ENCODE peak calls at places on chromosome X, in eight cellular contexts. One of them, this sample, is unnamed.
A peak's percentile ranks its signal among the peaks of the same experiment; 100 is the strongest.

GRCh38 chrX:113929004-113929403 is 654.9 kb upstream of the HTR2C start:
- DNase-seq in GM23248: peak; percentile 32
- DNase-seq in OCI-LY7: peak; percentile 7
- DNase-seq in SK-N-SH: peak; percentile 52
- DNase-seq in neural progenitor cell: peak; percentile 91
- DNase-seq in GM23338: peak; percentile 83
- DNase-seq in hepatocyte: peak; percentile 80
- DNase-seq in HCT116: peak; percentile 43
- DNase-seq in this sample: peak; percentile 44

GRCh38 chrX:76148011-76148665 is 24.7 kb upstream of the PBDC1 start:
- DNase-seq in GM23248: peak; percentile 55
- DNase-seq in HCT116: no peak
- DNase-seq in OCI-LY7: peak; percentile 34
- DNase-seq in SK-N-SH: no peak
- DNase-seq in hepatocyte: no peak
- DNase-seq in neural progenitor cell: no peak
- DNase-seq in GM23338: no peak
- DNase-seq in this sample: peak; percentile 76

GRCh38 chrX:40266490-40267333 is 169.0 kb upstream of the BCOR start:
- DNase-seq in HCT116: peak; percentile 29
- DNase-seq in GM23248: peak; percentile 82
- DNase-seq in neural progenitor cell: peak; percentile 88
- DNase-seq in OCI-LY7: peak; percentile 62
- DNase-seq in hepatocyte: peak; percentile 89
- DNase-seq in GM23338: peak; percentile 82
- DNase-seq in SK-N-SH: peak; percentile 87
- DNase-seq in this sample: peak; percentile 71

GRCh38 chrX:26788402-26788998 is 572.5 kb downstream of the MAGEB5 start:
- DNase-seq in SK-N-SH: no peak
- DNase-seq in GM23248: no peak
- DNase-seq in GM23338: no peak
- DNase-seq in OCI-LY7: no peak
- DNase-seq in neural progenitor cell: no peak
- DNase-seq in hepatocyte: no peak
- DNase-seq in HCT116: no peak
- DNase-seq in this sample: peak; percentile 1

GRCh38 chrX:41808042-41808441 is 84.1 kb downstream of the GPR82 start:
- DNase-seq in hepatocyte: no peak
- DNase-seq in GM23248: no peak
- DNase-seq in neural progenitor cell: no peak
- DNase-seq in GM23338: no peak
- DNase-seq in HCT116: no peak
- DNase-seq in SK-N-SH: no peak
- DNase-seq in OCI-LY7: no peak
- DNase-seq in this sample: no peak

GRCh38 chrX:118756111-118756510 is 28.7 kb downstream of the IL13RA1 start:
- DNase-seq in GM23338: no peak
- DNase-seq in SK-N-SH: no peak
- DNase-seq in HCT116: no peak
- DNase-seq in GM23248: peak; percentile 47
- DNase-seq in hepatocyte: no peak
- DNase-seq in neural progenitor cell: no peak
- DNase-seq in OCI-LY7: no peak
- DNase-seq in this sample: no peak

GRCh38 chrX:28586291-28586690 is 955 bp upstream of the IL1RAPL1 start:
- DNase-seq in hepatocyte: peak; percentile 32
- DNase-seq in SK-N-SH: no peak
- DNase-seq in HCT116: no peak
- DNase-seq in GM23338: peak; percentile 40
- DNase-seq in neural progenitor cell: peak; percentile 71
- DNase-seq in GM23248: no peak
- DNase-seq in OCI-LY7: no peak
- DNase-seq in this sample: peak; percentile 20

GRCh38 chrX:104987063-104987462 is 233.4 kb downstream of the TEX13A start:
- DNase-seq in GM23248: no peak
- DNase-seq in neural progenitor cell: no peak
- DNase-seq in hepatocyte: no peak
- DNase-seq in SK-N-SH: no peak
- DNase-seq in HCT116: no peak
- DNase-seq in OCI-LY7: no peak
- DNase-seq in GM23338: no peak
- DNase-seq in this sample: peak; percentile 91

GRCh38 chrX:115437841-115438240 is 123.1 kb upstream of the PLS3 start:
- DNase-seq in GM23248: no peak
- DNase-seq in hepatocyte: no peak
- DNase-seq in GM23338: no peak
- DNase-seq in HCT116: no peak
- DNase-seq in SK-N-SH: no peak
- DNase-seq in OCI-LY7: no peak
- DNase-seq in neural progenitor cell: no peak
- DNase-seq in this sample: no peak

GRCh38 chrX:65755786-65756185 is 88.3 kb downstream of the MSN start:
- DNase-seq in GM23248: no peak
- DNase-seq in GM23338: no peak
- DNase-seq in OCI-LY7: no peak
- DNase-seq in HCT116: no peak
- DNase-seq in hepatocyte: no peak
- DNase-seq in neural progenitor cell: no peak
- DNase-seq in SK-N-SH: no peak
- DNase-seq in this sample: no peak

GRCh38 chrX:48576108-48576507 is 1.8 kb downstream of the RBM3 start:
- DNase-seq in SK-N-SH: no peak
- DNase-seq in hepatocyte: no peak
- DNase-seq in OCI-LY7: no peak
- DNase-seq in GM23248: no peak
- DNase-seq in HCT116: no peak
- DNase-seq in GM23338: no peak
- DNase-seq in neural progenitor cell: no peak
- DNase-seq in this sample: no peak

GRCh38 chrX:48575642-48576041 is 1.4 kb downstream of the RBM3 start:
- DNase-seq in OCI-LY7: no peak
- DNase-seq in SK-N-SH: no peak
- DNase-seq in GM23338: no peak
- DNase-seq in GM23248: no peak
- DNase-seq in hepatocyte: no peak
- DNase-seq in HCT116: no peak
- DNase-seq in neural progenitor cell: no peak
- DNase-seq in this sample: no peak

GRCh38 chrX:48578661-48579128 is 4.4 kb downstream of the RBM3 start:
- DNase-seq in SK-N-SH: no peak
- DNase-seq in GM23248: no peak
- DNase-seq in hepatocyte: no peak
- DNase-seq in HCT116: no peak
- DNase-seq in neural progenitor cell: no peak
- DNase-seq in GM23338: no peak
- DNase-seq in OCI-LY7: no peak
- DNase-seq in this sample: no peak

GRCh38 chrX:48580662-48581061 is 6.4 kb downstream of the RBM3 start:
- DNase-seq in neural progenitor cell: no peak
- DNase-seq in OCI-LY7: no peak
- DNase-seq in GM23248: no peak
- DNase-seq in SK-N-SH: no peak
- DNase-seq in hepatocyte: no peak
- DNase-seq in GM23338: peak; percentile 21
- DNase-seq in HCT116: no peak
- DNase-seq in this sample: peak; percentile 35

GRCh38 chrX:48579259-48579658 is 5.0 kb downstream of the RBM3 start:
- DNase-seq in SK-N-SH: no peak
- DNase-seq in hepatocyte: no peak
- DNase-seq in HCT116: no peak
- DNase-seq in OCI-LY7: no peak
- DNase-seq in neural progenitor cell: no peak
- DNase-seq in GM23338: no peak
- DNase-seq in GM23248: no peak
- DNase-seq in this sample: no peak
- TF ChIP-seq EZH2phosphoT487 in SK-N-SH: no peak
- TF ChIP-seq EZH2phosphoT487 in hepatocyte: no peak
- TF ChIP-seq EZH2phosphoT487 in HCT116: no peak
- TF ChIP-seq EZH2phosphoT487 in OCI-LY7: no peak
- TF ChIP-seq EZH2phosphoT487 in neural progenitor cell: no peak
- TF ChIP-seq EZH2phosphoT487 in GM23338: no peak
- TF ChIP-seq EZH2phosphoT487 in GM23248: no peak
- TF ChIP-seq EZH2phosphoT487 in this sample: no peak

GRCh38 chrX:107716816-107717700 is 58.5 kb downstream of the TSC22D3 start:
- DNase-seq in GM23248: peak; percentile 82
- DNase-seq in OCI-LY7: peak; percentile 87
- DNase-seq in hepatocyte: peak; percentile 89
- DNase-seq in GM23338: peak; percentile 65
- DNase-seq in neural progenitor cell: peak; percentile 69
- DNase-seq in SK-N-SH: peak; percentile 60
- DNase-seq in HCT116: peak; percentile 46
- DNase-seq in this sample: peak; percentile 69

GRCh38 chrX:107714196-107714811 is 61.3 kb downstream of the TSC22D3 start:
- DNase-seq in SK-N-SH: no peak
- DNase-seq in hepatocyte: no peak
- DNase-seq in HCT116: no peak
- DNase-seq in GM23338: no peak
- DNase-seq in neural progenitor cell: no peak
- DNase-seq in OCI-LY7: no peak
- DNase-seq in GM23248: peak; percentile 52
- DNase-seq in this sample: no peak

GRCh38 chrX:107713205-107714195 is 62.1 kb downstream of the TSC22D3 start:
- DNase-seq in GM23338: no peak
- DNase-seq in OCI-LY7: no peak
- DNase-seq in GM23248: peak; percentile 35
- DNase-seq in neural progenitor cell: no peak
- DNase-seq in HCT116: no peak
- DNase-seq in SK-N-SH: no peak
- DNase-seq in hepatocyte: no peak
- DNase-seq in this sample: no peak

GRCh38 chrX:107716045-107716684 is 59.4 kb downstream of the TSC22D3 start:
- DNase-seq in GM23338: peak; percentile 75
- DNase-seq in neural progenitor cell: peak; percentile 82
- DNase-seq in hepatocyte: peak; percentile 70
- DNase-seq in GM23248: peak; percentile 53
- DNase-seq in HCT116: no peak
- DNase-seq in OCI-LY7: peak; percentile 24
- DNase-seq in SK-N-SH: peak; percentile 89
- DNase-seq in this sample: peak; percentile 28

DNA sequence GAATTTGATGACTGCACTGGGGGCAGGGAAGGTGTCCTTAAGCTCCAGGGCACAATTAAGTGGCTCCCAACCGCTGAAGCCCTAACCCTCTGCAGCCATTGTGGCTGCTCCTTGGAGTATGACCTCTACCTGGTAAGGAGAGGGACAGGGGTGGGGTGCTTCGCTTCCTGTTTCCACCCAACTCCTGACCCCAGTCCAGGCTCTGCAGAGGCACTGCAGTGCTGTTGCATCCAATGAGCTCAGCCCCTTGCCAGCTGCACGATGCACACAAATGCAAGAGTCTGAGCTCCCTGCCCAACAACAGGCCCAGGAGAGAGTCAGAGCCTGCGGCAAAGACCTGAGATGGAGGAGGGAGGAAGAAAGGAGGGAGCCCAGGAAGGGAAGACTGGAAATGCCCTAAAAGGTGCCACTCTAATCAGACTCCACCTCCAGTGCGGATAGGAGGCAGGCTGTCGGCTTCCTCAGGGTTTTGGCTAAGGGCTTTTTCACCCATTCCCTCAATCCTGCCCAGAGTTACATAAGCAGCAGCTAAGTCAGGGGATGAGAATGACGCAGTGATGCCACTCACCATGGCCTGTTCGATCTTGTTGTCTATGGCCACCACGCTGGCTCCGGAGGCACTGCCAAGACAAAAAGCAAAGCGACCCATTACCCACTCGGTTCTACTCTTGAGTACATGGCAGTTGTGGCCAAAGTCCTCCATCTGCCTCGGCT is 60.1 kb downstream of the TSC22D3 start:
- DNase-seq in neural progenitor cell: no peak
- DNase-seq in HCT116: no peak
- DNase-seq in hepatocyte: no peak
- DNase-seq in GM23248: peak; percentile 61
- DNase-seq in SK-N-SH: peak; percentile 30
- DNase-seq in GM23338: no peak
- DNase-seq in OCI-LY7: peak; percentile 31
- DNase-seq in this sample: no peak
- TF ChIP-seq EZH2phosphoT487 in neural progenitor cell: no peak
- TF ChIP-seq EZH2phosphoT487 in HCT116: no peak
- TF ChIP-seq EZH2phosphoT487 in hepatocyte: no peak
- TF ChIP-seq EZH2phosphoT487 in GM23248: no peak
- TF ChIP-seq EZH2phosphoT487 in SK-N-SH: no peak
- TF ChIP-seq EZH2phosphoT487 in GM23338: no peak
- TF ChIP-seq EZH2phosphoT487 in OCI-LY7: no peak
- TF ChIP-seq EZH2phosphoT487 in this sample: no peak

GRCh38 chrX:97524340-97524739 is 640.6 kb downstream of the RPA4 start:
- DNase-seq in HCT116: no peak
- DNase-seq in OCI-LY7: no peak
- DNase-seq in GM23338: no peak
- DNase-seq in SK-N-SH: no peak
- DNase-seq in GM23248: no peak
- DNase-seq in hepatocyte: no peak
- DNase-seq in neural progenitor cell: no peak
- DNase-seq in this sample: peak; percentile 67

GRCh38 chrX:97527725-97528124 is 644.0 kb downstream of the RPA4 start:
- DNase-seq in HCT116: no peak
- DNase-seq in GM23338: no peak
- DNase-seq in GM23248: no peak
- DNase-seq in SK-N-SH: no peak
- DNase-seq in hepatocyte: no peak
- DNase-seq in OCI-LY7: peak; percentile 25
- DNase-seq in neural progenitor cell: no peak
- DNase-seq in this sample: no peak

GRCh38 chrX:97522307-97522706 is 638.6 kb downstream of the RPA4 start:
- DNase-seq in neural progenitor cell: no peak
- DNase-seq in SK-N-SH: no peak
- DNase-seq in OCI-LY7: no peak
- DNase-seq in hepatocyte: no peak
- DNase-seq in GM23248: no peak
- DNase-seq in HCT116: no peak
- DNase-seq in GM23338: no peak
- DNase-seq in this sample: no peak

GRCh38 chrX:97524997-97525396 is 641.3 kb downstream of the RPA4 start:
- DNase-seq in GM23338: no peak
- DNase-seq in SK-N-SH: no peak
- DNase-seq in neural progenitor cell: peak; percentile 17
- DNase-seq in HCT116: no peak
- DNase-seq in OCI-LY7: no peak
- DNase-seq in hepatocyte: no peak
- DNase-seq in GM23248: peak; percentile 1
- DNase-seq in this sample: peak; percentile 78

DNA sequence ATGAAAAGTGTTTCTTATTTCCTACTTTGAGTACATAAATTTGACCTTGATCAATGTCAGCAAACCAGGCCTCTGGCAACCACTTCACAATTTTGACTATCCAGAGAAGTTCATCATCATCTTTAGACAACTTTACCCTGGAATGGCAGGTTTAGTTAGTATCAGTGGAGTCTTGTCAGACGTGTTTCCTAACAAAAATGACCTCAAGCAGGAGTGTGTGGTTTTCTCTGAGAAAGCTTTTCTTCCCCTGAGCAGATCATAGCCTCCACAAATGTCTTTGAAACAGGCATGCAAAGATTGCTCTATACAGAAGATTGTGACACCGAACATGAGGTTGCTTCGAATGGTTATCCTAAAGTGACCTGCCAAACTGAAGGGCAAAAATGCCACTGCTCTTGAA is 642.3 kb downstream of the RPA4 start:
- DNase-seq in neural progenitor cell: no peak
- DNase-seq in OCI-LY7: no peak
- DNase-seq in HCT116: no peak
- DNase-seq in hepatocyte: no peak
- DNase-seq in SK-N-SH: no peak
- DNase-seq in GM23248: no peak
- DNase-seq in GM23338: no peak
- DNase-seq in this sample: peak; percentile 57
- TF ChIP-seq EZH2phosphoT487 in neural progenitor cell: no peak
- TF ChIP-seq EZH2phosphoT487 in OCI-LY7: no peak
- TF ChIP-seq EZH2phosphoT487 in HCT116: no peak
- TF ChIP-seq EZH2phosphoT487 in hepatocyte: no peak
- TF ChIP-seq EZH2phosphoT487 in SK-N-SH: no peak
- TF ChIP-seq EZH2phosphoT487 in GM23248: no peak
- TF ChIP-seq EZH2phosphoT487 in GM23338: no peak
- TF ChIP-seq EZH2phosphoT487 in this sample: no peak

GRCh38 chrX:152405561-152405960 is 45.6 kb downstream of the GABRA3 start:
- DNase-seq in neural progenitor cell: no peak
- DNase-seq in GM23248: no peak
- DNase-seq in GM23338: peak; percentile 22
- DNase-seq in HCT116: no peak
- DNase-seq in OCI-LY7: no peak
- DNase-seq in hepatocyte: no peak
- DNase-seq in SK-N-SH: no peak
- DNase-seq in this sample: no peak
- TF ChIP-seq EZH2phosphoT487 in neural progenitor cell: no peak
- TF ChIP-seq EZH2phosphoT487 in GM23248: no peak
- TF ChIP-seq EZH2phosphoT487 in GM23338: no peak
- TF ChIP-seq EZH2phosphoT487 in HCT116: no peak
- TF ChIP-seq EZH2phosphoT487 in OCI-LY7: no peak
- TF ChIP-seq EZH2phosphoT487 in hepatocyte: no peak
- TF ChIP-seq EZH2phosphoT487 in SK-N-SH: no peak
- TF ChIP-seq EZH2phosphoT487 in this sample: no peak

This sample was measured in PC-3.